ENCODE peak calls at places on chromosomes 12 and 14, in ten cellular contexts. One of them, this sample, is unnamed.

GRCh38 chr12:27623645-27624044 is 72.6 kb upstream of the REP15 start:
- DNase-seq in SK-N-DZ: no peak
- DNase-seq in stimulated activated CD4-positive, alpha-beta T cell treated with anti-CD3 and anti-CD28 coated beads, Interleukin-12 subunit alpha, Interleukin-12 subunit beta, amount 100 ng/mL, for 4 hours: no peak
- DNase-seq in NCI-H2171 treated with DMSO at 0.1 percent for 48 hours: no peak
- DNase-seq in H54: no peak
- DNase-seq in adipocyte: no peak
- DNase-seq in H1: no peak
- DNase-seq in naive thymus-derived CD8-positive, alpha-beta T cell: no peak
- DNase-seq in amygdala: no peak
- DNase-seq in AG08395: no peak
- DNase-seq in this sample: no peak

GRCh38 chr12:52203126-52203921 is 11.5 kb upstream of the KRT80 start:
- DNase-seq in SK-N-DZ: no peak
- DNase-seq in stimulated activated CD4-positive, alpha-beta T cell treated with anti-CD3 and anti-CD28 coated beads, Interleukin-12 subunit alpha, Interleukin-12 subunit beta, amount 100 ng/mL, for 4 hours: no peak
- DNase-seq in NCI-H2171 treated with DMSO at 0.1 percent for 48 hours: peak
- DNase-seq in H54: no peak
- DNase-seq in adipocyte: no peak
- DNase-seq in H1: no peak
- DNase-seq in naive thymus-derived CD8-positive, alpha-beta T cell: no peak
- DNase-seq in amygdala: peak
- DNase-seq in AG08395: peak
- DNase-seq in this sample: no peak

GRCh38 chr14:74595006-74595735 is 16.9 kb downstream of the LTBP2 start:
- DNase-seq in SK-N-DZ: no peak
- DNase-seq in stimulated activated CD4-positive, alpha-beta T cell treated with anti-CD3 and anti-CD28 coated beads, Interleukin-12 subunit alpha, Interleukin-12 subunit beta, amount 100 ng/mL, for 4 hours: no peak
- DNase-seq in NCI-H2171 treated with DMSO at 0.1 percent for 48 hours: no peak
- DNase-seq in H54: no peak
- DNase-seq in adipocyte: peak
- DNase-seq in H1: no peak
- DNase-seq in naive thymus-derived CD8-positive, alpha-beta T cell: no peak
- DNase-seq in amygdala: peak
- DNase-seq in AG08395: peak
- DNase-seq in this sample: no peak

GRCh38 chr12:8564656-8565055 is 24.0 kb upstream of the CLEC4E start:
- DNase-seq in SK-N-DZ: peak
- DNase-seq in stimulated activated CD4-positive, alpha-beta T cell treated with anti-CD3 and anti-CD28 coated beads, Interleukin-12 subunit alpha, Interleukin-12 subunit beta, amount 100 ng/mL, for 4 hours: no peak
- DNase-seq in NCI-H2171 treated with DMSO at 0.1 percent for 48 hours: no peak
- DNase-seq in H54: no peak
- DNase-seq in adipocyte: no peak
- DNase-seq in H1: peak
- DNase-seq in naive thymus-derived CD8-positive, alpha-beta T cell: no peak
- DNase-seq in amygdala: no peak
- DNase-seq in AG08395: no peak
- DNase-seq in this sample: no peak

GRCh38 chr12:118981285-118982201 is at the start of gene SRRM4:
- DNase-seq in SK-N-DZ: peak
- DNase-seq in stimulated activated CD4-positive, alpha-beta T cell treated with anti-CD3 and anti-CD28 coated beads, Interleukin-12 subunit alpha, Interleukin-12 subunit beta, amount 100 ng/mL, for 4 hours: no peak
- DNase-seq in NCI-H2171 treated with DMSO at 0.1 percent for 48 hours: peak
- DNase-seq in H54: no peak
- DNase-seq in adipocyte: no peak
- DNase-seq in H1: peak
- DNase-seq in naive thymus-derived CD8-positive, alpha-beta T cell: no peak
- DNase-seq in amygdala: peak
- DNase-seq in AG08395: no peak
- DNase-seq in this sample: no peak

GRCh38 chr12:103441437-103442186 is 54.2 kb downstream of the C12orf42 start:
- DNase-seq in SK-N-DZ: no peak
- DNase-seq in stimulated activated CD4-positive, alpha-beta T cell treated with anti-CD3 and anti-CD28 coated beads, Interleukin-12 subunit alpha, Interleukin-12 subunit beta, amount 100 ng/mL, for 4 hours: no peak
- DNase-seq in NCI-H2171 treated with DMSO at 0.1 percent for 48 hours: no peak
- DNase-seq in H54: no peak
- DNase-seq in adipocyte: no peak
- DNase-seq in H1: no peak
- DNase-seq in naive thymus-derived CD8-positive, alpha-beta T cell: peak
- DNase-seq in amygdala: no peak
- DNase-seq in AG08395: no peak
- DNase-seq in this sample: no peak

GRCh38 chr12:119169150-119169549 is 9.6 kb upstream of the HSPB8 start:
- DNase-seq in SK-N-DZ: no peak
- DNase-seq in stimulated activated CD4-positive, alpha-beta T cell treated with anti-CD3 and anti-CD28 coated beads, Interleukin-12 subunit alpha, Interleukin-12 subunit beta, amount 100 ng/mL, for 4 hours: no peak
- DNase-seq in NCI-H2171 treated with DMSO at 0.1 percent for 48 hours: no peak
- DNase-seq in H54: no peak
- DNase-seq in adipocyte: no peak
- DNase-seq in H1: no peak
- DNase-seq in naive thymus-derived CD8-positive, alpha-beta T cell: no peak
- DNase-seq in amygdala: no peak
- DNase-seq in AG08395: no peak
- DNase-seq in this sample: no peak

GRCh38 chr12:54448344-54448743 is 25.1 kb downstream of the GTSF1 start:
- DNase-seq in SK-N-DZ: no peak
- DNase-seq in stimulated activated CD4-positive, alpha-beta T cell treated with anti-CD3 and anti-CD28 coated beads, Interleukin-12 subunit alpha, Interleukin-12 subunit beta, amount 100 ng/mL, for 4 hours: no peak
- DNase-seq in NCI-H2171 treated with DMSO at 0.1 percent for 48 hours: no peak
- DNase-seq in H54: no peak
- DNase-seq in adipocyte: no peak
- DNase-seq in H1: no peak
- DNase-seq in naive thymus-derived CD8-positive, alpha-beta T cell: no peak
- DNase-seq in amygdala: no peak
- DNase-seq in AG08395: no peak
- DNase-seq in this sample: no peak

GRCh38 chr14:65333926-65334687 is 78.4 kb upstream of the FUT8 start:
- DNase-seq in SK-N-DZ: no peak
- DNase-seq in stimulated activated CD4-positive, alpha-beta T cell treated with anti-CD3 and anti-CD28 coated beads, Interleukin-12 subunit alpha, Interleukin-12 subunit beta, amount 100 ng/mL, for 4 hours: no peak
- DNase-seq in NCI-H2171 treated with DMSO at 0.1 percent for 48 hours: no peak
- DNase-seq in H54: no peak
- DNase-seq in adipocyte: peak
- DNase-seq in H1: no peak
- DNase-seq in naive thymus-derived CD8-positive, alpha-beta T cell: no peak
- DNase-seq in amygdala: no peak
- DNase-seq in AG08395: peak
- DNase-seq in this sample: no peak

GRCh38 chr12:109065154-109065852 is 12.9 kb downstream of the USP30 start:
- DNase-seq in SK-N-DZ: no peak
- DNase-seq in stimulated activated CD4-positive, alpha-beta T cell treated with anti-CD3 and anti-CD28 coated beads, Interleukin-12 subunit alpha, Interleukin-12 subunit beta, amount 100 ng/mL, for 4 hours: no peak
- DNase-seq in NCI-H2171 treated with DMSO at 0.1 percent for 48 hours: no peak
- DNase-seq in H54: no peak
- DNase-seq in adipocyte: no peak
- DNase-seq in H1: peak
- DNase-seq in naive thymus-derived CD8-positive, alpha-beta T cell: no peak
- DNase-seq in amygdala: no peak
- DNase-seq in AG08395: no peak
- DNase-seq in this sample: no peak

GRCh38 chr12:96985515-96986362 is 78.7 kb downstream of the NEDD1 start:
- DNase-seq in SK-N-DZ: no peak
- DNase-seq in stimulated activated CD4-positive, alpha-beta T cell treated with anti-CD3 and anti-CD28 coated beads, Interleukin-12 subunit alpha, Interleukin-12 subunit beta, amount 100 ng/mL, for 4 hours: peak
- DNase-seq in NCI-H2171 treated with DMSO at 0.1 percent for 48 hours: peak
- DNase-seq in H54: peak
- DNase-seq in adipocyte: peak
- DNase-seq in H1: peak
- DNase-seq in naive thymus-derived CD8-positive, alpha-beta T cell: peak
- DNase-seq in amygdala: no peak
- DNase-seq in AG08395: peak
- DNase-seq in this sample: peak

GRCh38 chr12:132597333-132598283 is 12.8 kb downstream of the LRCOL1 start:
- DNase-seq in SK-N-DZ: peak
- DNase-seq in stimulated activated CD4-positive, alpha-beta T cell treated with anti-CD3 and anti-CD28 coated beads, Interleukin-12 subunit alpha, Interleukin-12 subunit beta, amount 100 ng/mL, for 4 hours: no peak
- DNase-seq in NCI-H2171 treated with DMSO at 0.1 percent for 48 hours: peak
- DNase-seq in H54: no peak
- DNase-seq in adipocyte: peak
- DNase-seq in H1: peak
- DNase-seq in naive thymus-derived CD8-positive, alpha-beta T cell: peak
- DNase-seq in amygdala: no peak
- DNase-seq in AG08395: no peak
- DNase-seq in this sample: no peak

GRCh38 chr12:49953146-49953545 is 2.6 kb downstream of the AQP2 start:
- DNase-seq in SK-N-DZ: no peak
- DNase-seq in stimulated activated CD4-positive, alpha-beta T cell treated with anti-CD3 and anti-CD28 coated beads, Interleukin-12 subunit alpha, Interleukin-12 subunit beta, amount 100 ng/mL, for 4 hours: no peak
- DNase-seq in NCI-H2171 treated with DMSO at 0.1 percent for 48 hours: no peak
- DNase-seq in H54: no peak
- DNase-seq in adipocyte: no peak
- DNase-seq in H1: no peak
- DNase-seq in naive thymus-derived CD8-positive, alpha-beta T cell: no peak
- DNase-seq in amygdala: no peak
- DNase-seq in AG08395: no peak
- DNase-seq in this sample: no peak

GRCh38 chr12:30757316-30757715 is 2.6 kb upstream of the CAPRIN2 start:
- DNase-seq in SK-N-DZ: no peak
- DNase-seq in stimulated activated CD4-positive, alpha-beta T cell treated with anti-CD3 and anti-CD28 coated beads, Interleukin-12 subunit alpha, Interleukin-12 subunit beta, amount 100 ng/mL, for 4 hours: no peak
- DNase-seq in NCI-H2171 treated with DMSO at 0.1 percent for 48 hours: no peak
- DNase-seq in H54: no peak
- DNase-seq in adipocyte: no peak
- DNase-seq in H1: no peak
- DNase-seq in naive thymus-derived CD8-positive, alpha-beta T cell: no peak
- DNase-seq in amygdala: no peak
- DNase-seq in AG08395: no peak
- DNase-seq in this sample: no peak

GRCh38 chr12:56991319-56991906 is 14.9 kb downstream of the ZBTB39 start:
- DNase-seq in SK-N-DZ: no peak
- DNase-seq in stimulated activated CD4-positive, alpha-beta T cell treated with anti-CD3 and anti-CD28 coated beads, Interleukin-12 subunit alpha, Interleukin-12 subunit beta, amount 100 ng/mL, for 4 hours: no peak
- DNase-seq in NCI-H2171 treated with DMSO at 0.1 percent for 48 hours: no peak
- DNase-seq in H54: no peak
- DNase-seq in adipocyte: no peak
- DNase-seq in H1: peak
- DNase-seq in naive thymus-derived CD8-positive, alpha-beta T cell: no peak
- DNase-seq in amygdala: no peak
- DNase-seq in AG08395: no peak
- DNase-seq in this sample: no peak

GRCh38 chr14:21104448-21105060 is 3.7 kb downstream of the TMEM253 start:
- DNase-seq in SK-N-DZ: peak
- DNase-seq in stimulated activated CD4-positive, alpha-beta T cell treated with anti-CD3 and anti-CD28 coated beads, Interleukin-12 subunit alpha, Interleukin-12 subunit beta, amount 100 ng/mL, for 4 hours: peak
- DNase-seq in NCI-H2171 treated with DMSO at 0.1 percent for 48 hours: peak
- DNase-seq in H54: no peak
- DNase-seq in adipocyte: peak
- DNase-seq in H1: no peak
- DNase-seq in naive thymus-derived CD8-positive, alpha-beta T cell: peak
- DNase-seq in amygdala: peak
- DNase-seq in AG08395: peak
- DNase-seq in this sample: peak

GRCh38 chr12:43861015-43861846 is 25.4 kb downstream of the TMEM117 start:
- DNase-seq in SK-N-DZ: peak
- DNase-seq in stimulated activated CD4-positive, alpha-beta T cell treated with anti-CD3 and anti-CD28 coated beads, Interleukin-12 subunit alpha, Interleukin-12 subunit beta, amount 100 ng/mL, for 4 hours: no peak
- DNase-seq in NCI-H2171 treated with DMSO at 0.1 percent for 48 hours: no peak
- DNase-seq in H54: no peak
- DNase-seq in adipocyte: peak
- DNase-seq in H1: no peak
- DNase-seq in naive thymus-derived CD8-positive, alpha-beta T cell: no peak
- DNase-seq in amygdala: no peak
- DNase-seq in AG08395: no peak
- DNase-seq in this sample: no peak